ENCODE peak calls at places on chromosomes 4 and X, in five cellular contexts. One of them, this sample, is unnamed.

GRCh38 chrX:113644426-113644825 is 803.8 kb upstream of the AMOT start:
- DNase-seq in H1: no peak
- DNase-seq in H9: no peak
- DNase-seq in IMR-90: no peak
- DNase-seq in mesendoderm: no peak
- DNase-seq in this sample: no peak

GRCh38 chr4:21769404-21770147 is 179.0 kb downstream of the KCNIP4 start:
- DNase-seq in IMR-90: peak; percentile 47
- DNase-seq in H1: no peak
- DNase-seq in H9: no peak
- DNase-seq in mesendoderm: no peak
- DNase-seq in this sample: no peak

GRCh38 chrX:39613997-39614679 is 483.6 kb downstream of the BCOR start:
- DNase-seq in H9: peak; percentile 72
- DNase-seq in IMR-90: no peak
- DNase-seq in H1: peak; percentile 52
- DNase-seq in mesendoderm: peak; percentile 4
- DNase-seq in this sample: no peak

GRCh38 chrX:323721-324628 is 5.4 kb upstream of the GTPBP6 start:
- DNase-seq in H9: peak; percentile 82
- DNase-seq in mesendoderm: peak; percentile 83
- DNase-seq in H1: no peak
- DNase-seq in IMR-90: peak; percentile 58
- DNase-seq in this sample: no peak

GRCh38 chr4:106615961-106616360 is 247.4 kb upstream of the GIMD1 start:
- DNase-seq in H9: no peak
- DNase-seq in H1: no peak
- DNase-seq in mesendoderm: no peak
- DNase-seq in IMR-90: no peak
- DNase-seq in this sample: no peak

GRCh38 chrX:92213781-92214180 is 434.6 kb downstream of the PCDH11X start:
- DNase-seq in H9: no peak
- DNase-seq in mesendoderm: no peak
- DNase-seq in IMR-90: peak; percentile 10
- DNase-seq in H1: no peak
- DNase-seq in this sample: no peak

GRCh38 chr4:110629214-110629754 is 6.4 kb upstream of the PITX2 start:
- DNase-seq in H1: peak; percentile 68
- DNase-seq in mesendoderm: peak; percentile 53
- DNase-seq in IMR-90: no peak
- DNase-seq in H9: peak; percentile 56
- DNase-seq in this sample: no peak

GRCh38 chrX:101691823-101692222 is 32.2 kb upstream of the ARMCX2 start:
- DNase-seq in H1: no peak
- DNase-seq in H9: no peak
- DNase-seq in IMR-90: no peak
- DNase-seq in mesendoderm: no peak
- DNase-seq in this sample: no peak

GRCh38 chr4:141652161-141652778 is 15.9 kb downstream of the IL15 start:
- DNase-seq in H9: no peak
- DNase-seq in mesendoderm: no peak
- DNase-seq in H1: no peak
- DNase-seq in IMR-90: peak; percentile 93
- DNase-seq in this sample: no peak

GRCh38 chr4:137359691-137360315 is 172.5 kb downstream of the PCDH18 start:
- DNase-seq in H1: no peak
- DNase-seq in mesendoderm: no peak
- DNase-seq in H9: no peak
- DNase-seq in IMR-90: peak; percentile 35
- DNase-seq in this sample: no peak

GRCh38 chr4:25953740-25954139 is 39.7 kb downstream of the SMIM20 start:
- DNase-seq in H1: no peak
- DNase-seq in mesendoderm: peak; percentile 47
- DNase-seq in IMR-90: peak; percentile 29
- DNase-seq in H9: no peak
- DNase-seq in this sample: no peak

GRCh38 chr4:127212701-127213100 is 420.1 kb upstream of the INTU start:
- DNase-seq in H1: no peak
- DNase-seq in mesendoderm: no peak
- DNase-seq in H9: no peak
- DNase-seq in IMR-90: peak; percentile 17
- DNase-seq in this sample: no peak

GRCh38 chrX:30906726-30907125 is 17.7 kb upstream of the TAB3 start:
- DNase-seq in H9: no peak
- DNase-seq in H1: no peak
- DNase-seq in IMR-90: peak; percentile 54
- DNase-seq in mesendoderm: no peak
- DNase-seq in this sample: no peak

GRCh38 chr4:56128231-56128630 is 179.5 kb downstream of the CEP135 start:
- DNase-seq in IMR-90: peak; percentile 28
- DNase-seq in mesendoderm: no peak
- DNase-seq in H1: no peak
- DNase-seq in H9: no peak
- DNase-seq in this sample: no peak

GRCh38 chr4:152200776-152201333 is 335.0 kb downstream of the FBXW7 start:
- DNase-seq in mesendoderm: no peak
- DNase-seq in H9: no peak
- DNase-seq in IMR-90: no peak
- DNase-seq in H1: no peak
- DNase-seq in this sample: no peak

GRCh38 chrX:38516196-38516595 is 45.1 kb upstream of the TSPAN7 start:
- DNase-seq in IMR-90: no peak
- DNase-seq in mesendoderm: no peak
- DNase-seq in H9: no peak
- DNase-seq in H1: no peak
- DNase-seq in this sample: no peak

GRCh38 chrX:136166221-136166855 is 19.0 kb downstream of the FHL1 start:
- DNase-seq in IMR-90: peak; percentile 55
- DNase-seq in H1: no peak
- DNase-seq in H9: no peak
- DNase-seq in mesendoderm: peak; percentile 74
- DNase-seq in this sample: no peak

GRCh38 chr4:127124919-127125318 is 507.8 kb upstream of the INTU start:
- DNase-seq in H1: no peak
- DNase-seq in mesendoderm: peak; percentile 28
- DNase-seq in H9: no peak
- DNase-seq in IMR-90: peak; percentile 24
- DNase-seq in this sample: no peak

GRCh38 chrX:119230850-119231249 is 5.2 kb upstream of the PGRMC1 start:
- DNase-seq in H1: no peak
- DNase-seq in IMR-90: no peak
- DNase-seq in H9: no peak
- DNase-seq in mesendoderm: no peak
- DNase-seq in this sample: no peak

GRCh38 chr4:6313216-6313615 is 43.6 kb downstream of the WFS1 start:
- DNase-seq in mesendoderm: no peak
- DNase-seq in H9: no peak
- DNase-seq in IMR-90: no peak
- DNase-seq in H1: no peak
- DNase-seq in this sample: no peak

GRCh38 chr4:180150818-180151217 is 2092.4 kb upstream of the TENM3 start:
- DNase-seq in H9: no peak
- DNase-seq in H1: no peak
- DNase-seq in IMR-90: peak; percentile 12
- DNase-seq in mesendoderm: no peak
- DNase-seq in this sample: no peak

GRCh38 chr4:189597341-189597740 is 343.3 kb upstream of the FRG1 start:
- DNase-seq in H9: no peak
- DNase-seq in H1: no peak
- DNase-seq in mesendoderm: no peak
- DNase-seq in IMR-90: no peak
- DNase-seq in this sample: no peak

GRCh38 chr4:14924080-14924916 is 78.0 kb upstream of the CPEB2 start:
- DNase-seq in mesendoderm: no peak
- DNase-seq in IMR-90: no peak
- DNase-seq in H9: no peak
- DNase-seq in H1: no peak
- DNase-seq in this sample: no peak

GRCh38 chr4:143344011-143344410 is 7.3 kb downstream of the GAB1 start:
- DNase-seq in IMR-90: no peak
- DNase-seq in H1: no peak
- DNase-seq in mesendoderm: no peak
- DNase-seq in H9: no peak
- DNase-seq in this sample: no peak

GRCh38 chr4:38069271-38069760 is 109.1 kb downstream of the PTTG2 start:
- DNase-seq in H1: no peak
- DNase-seq in IMR-90: peak; percentile 89
- DNase-seq in H9: peak; percentile 65
- DNase-seq in mesendoderm: peak; percentile 90
- DNase-seq in this sample: peak; percentile 26

GRCh38 chr4:54539500-54540029 is 118.2 kb upstream of the KIT start:
- DNase-seq in H9: peak; percentile 83
- DNase-seq in IMR-90: peak; percentile 46
- DNase-seq in H1: peak; percentile 78
- DNase-seq in mesendoderm: peak; percentile 84
- DNase-seq in this sample: peak; percentile 71

GRCh38 chr4:145882594-145882993 is 56.0 kb downstream of the ZNF827 start:
- DNase-seq in IMR-90: no peak
- DNase-seq in H9: no peak
- DNase-seq in mesendoderm: no peak
- DNase-seq in H1: no peak
- DNase-seq in this sample: no peak

GRCh38 chr4:38673109-38673978 is 9.3 kb downstream of the KLF3 start:
- DNase-seq in H9: peak; percentile 46
- DNase-seq in mesendoderm: no peak
- DNase-seq in IMR-90: no peak
- DNase-seq in H1: no peak
- DNase-seq in this sample: no peak

GRCh38 chr4:60201052-60201673 is 999.0 kb upstream of the ADGRL3 start:
- DNase-seq in IMR-90: peak; percentile 28
- DNase-seq in H1: peak; percentile 77
- DNase-seq in mesendoderm: peak; percentile 55
- DNase-seq in H9: peak; percentile 38
- DNase-seq in this sample: peak; percentile 54

GRCh38 chr4:15677507-15677988 is 4.1 kb upstream of the FAM200B start:
- DNase-seq in mesendoderm: peak; percentile 63
- DNase-seq in H9: no peak
- DNase-seq in IMR-90: peak; percentile 48
- DNase-seq in H1: no peak
- DNase-seq in this sample: no peak

GRCh38 chrX:40414335-40414734 is 166.4 kb upstream of the ATP6AP2 start:
- DNase-seq in mesendoderm: peak; percentile 85
- DNase-seq in IMR-90: no peak
- DNase-seq in H1: no peak
- DNase-seq in H9: peak; percentile 35
- DNase-seq in this sample: no peak

DNA sequence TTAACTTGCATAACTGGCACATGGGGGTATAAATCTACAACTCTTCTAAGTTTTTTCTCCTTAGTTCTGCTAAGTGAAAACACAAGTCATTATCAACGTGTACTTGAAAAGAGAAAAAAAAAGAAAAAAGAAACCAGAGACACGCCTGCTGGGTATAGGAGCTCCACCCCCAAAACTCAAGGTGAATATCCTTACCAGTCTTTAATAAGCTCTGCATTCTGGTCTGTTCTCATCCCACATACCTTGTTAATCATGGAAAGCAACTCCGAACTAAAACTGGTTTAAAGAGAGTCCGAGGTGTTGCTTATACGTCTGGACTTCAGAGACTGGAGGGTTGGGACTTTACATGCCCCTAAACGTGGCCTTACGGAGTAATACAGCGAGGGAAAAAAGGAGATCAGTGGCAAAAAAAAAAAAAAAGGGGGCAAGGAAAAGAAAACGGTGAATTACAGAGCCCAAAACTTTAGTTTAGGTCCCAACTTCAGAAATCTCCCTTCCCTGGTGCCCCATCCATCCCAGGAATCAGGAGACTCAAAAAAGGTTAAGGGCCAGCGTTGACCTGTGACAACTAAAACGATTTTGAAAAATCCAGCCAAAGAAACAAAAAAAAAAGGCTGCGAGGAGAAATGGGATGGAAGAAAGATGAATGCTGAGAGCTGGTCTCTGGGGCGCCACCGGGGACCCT is 997 bp downstream of the PGRMC2 start:
- DNase-seq in mesendoderm: peak; percentile 61
- DNase-seq in H1: no peak
- DNase-seq in IMR-90: peak; percentile 61
- DNase-seq in H9: no peak
- DNase-seq in this sample: peak; percentile 15
- H2BK5ac ChIP-seq in mesendoderm: no peak overlapping the region
- H2BK5ac ChIP-seq in H1: no peak overlapping the region
- H2BK5ac ChIP-seq in IMR-90: peak overlapping the region; percentile 89
- H2BK5ac ChIP-seq in H9: no peak overlapping the region
- H2BK5ac ChIP-seq in this sample: peak overlapping the region; percentile 72

GRCh38 chr4:80184053-80184790 is 13.1 kb upstream of the PRDM8 start:
- DNase-seq in mesendoderm: peak; percentile 90
- DNase-seq in H9: peak; percentile 94
- DNase-seq in IMR-90: peak; percentile 82
- DNase-seq in H1: peak; percentile 99
- DNase-seq in this sample: peak; percentile 82
- H2BK15ac ChIP-seq in mesendoderm: no peak overlapping the region
- H2BK15ac ChIP-seq in H9: no peak overlapping the region
- H2BK15ac ChIP-seq in IMR-90: peak overlapping the region; percentile 89
- H2BK15ac ChIP-seq in H1: no peak overlapping the region
- H2BK15ac ChIP-seq in this sample: peak overlapping the region; percentile 51

GRCh38 chr4:108651068-108651794 is 832 bp downstream of the OSTC start:
- DNase-seq in H1: no peak
- DNase-seq in H9: no peak
- DNase-seq in mesendoderm: peak; percentile 34
- DNase-seq in IMR-90: peak; percentile 72
- DNase-seq in this sample: peak; percentile 9
- H3K4ac ChIP-seq in H1: no peak overlapping the region
- H3K4ac ChIP-seq in H9: no peak overlapping the region
- H3K4ac ChIP-seq in mesendoderm: no peak overlapping the region
- H3K4ac ChIP-seq in IMR-90: peak overlapping the region; percentile 88
- H3K4ac ChIP-seq in this sample: no peak overlapping the region

DNA sequence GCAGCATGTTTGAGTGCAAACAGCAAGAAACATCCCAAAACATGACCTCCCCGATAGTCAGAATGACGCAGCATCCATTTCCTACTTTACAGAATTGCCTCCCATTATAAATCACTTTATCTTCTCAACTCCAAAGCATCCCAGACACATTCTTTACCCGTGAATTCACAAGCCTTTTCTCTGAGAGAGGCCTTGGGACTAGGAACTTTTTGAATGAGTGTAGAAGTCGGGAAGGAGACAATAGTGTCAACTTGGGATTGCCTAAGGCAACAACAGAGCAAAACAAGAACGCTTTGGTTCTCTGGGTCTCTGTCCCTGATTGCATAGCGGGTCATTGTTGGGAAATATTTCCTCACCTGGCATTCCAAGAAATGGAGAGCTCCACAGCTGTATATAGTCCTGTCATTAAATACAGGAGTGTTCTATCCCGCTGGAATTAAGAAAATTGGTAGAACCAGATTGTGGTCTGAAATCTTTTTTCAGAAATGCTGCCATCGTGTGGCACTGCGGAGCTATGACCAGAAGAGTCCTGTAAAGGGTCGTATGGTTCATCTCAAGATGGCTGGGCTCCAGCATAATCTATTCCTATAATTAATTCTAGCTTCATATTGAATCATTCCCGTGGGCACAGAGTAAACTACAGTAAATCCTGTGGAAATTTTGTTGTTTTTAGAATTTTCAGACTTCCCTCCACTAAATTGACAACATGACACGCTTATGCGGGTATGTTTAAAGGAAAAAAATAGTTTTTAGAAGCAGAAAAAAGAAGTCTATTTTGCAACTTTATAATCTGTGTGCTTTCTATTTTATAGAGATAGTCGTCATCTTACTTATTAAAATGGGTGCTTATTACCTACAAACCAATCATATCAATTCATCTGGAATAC is 2.0 kb upstream of the SPP1 start:
- DNase-seq in IMR-90: peak; percentile 84
- DNase-seq in H1: peak; percentile 75
- DNase-seq in mesendoderm: peak; percentile 96
- DNase-seq in H9: peak; percentile 58
- DNase-seq in this sample: peak; percentile 44
- H2BK5ac ChIP-seq in IMR-90: peak overlapping the region; percentile 28
- H2BK5ac ChIP-seq in H1: peak overlapping the region; percentile 55
- H2BK5ac ChIP-seq in mesendoderm: no peak overlapping the region
- H2BK5ac ChIP-seq in H9: no peak overlapping the region
- H2BK5ac ChIP-seq in this sample: no peak overlapping the region

This sample was measured in neuronal stem cell.